ENCODE peak calls at places on chromosomes 4 and X, in four cellular contexts. O is cardiac muscle cell, I is neural progenitor cell, V is pancreas. F is an unnamed sample.

GRCh38 chrX:70527053-70527452 is 82.4 kb downstream of the DLG3 start:
- DNase-seq in O (no peak), I (no peak), V (no peak), F (no peak)

GRCh38 chrX:27890611-27891010 is 82.8 kb downstream of the MAGEB10 start:
- DNase-seq in O (peak; percentile 60), I (no peak), V (no peak), F (no peak)

GRCh38 chr4:118012142-118012541 is 22.1 kb upstream of the NDST3 start:
- DNase-seq in O (no peak), I (no peak), V (no peak), F (no peak)

GRCh38 chrX:29941292-29941691 is 274.1 kb upstream of the MAGEB2 start:
- DNase-seq in O (peak; percentile 60), I (no peak), V (no peak), F (no peak)

GRCh38 chr4:3524349-3524748 is 7.9 kb downstream of the LRPAP1 start:
- DNase-seq in O (no peak), I (no peak), V (peak; percentile 7), F (no peak)

GRCh38 chr4:146142768-146143167 is 32.8 kb upstream of the LSM6 start:
- DNase-seq in O (no peak), I (no peak), V (no peak), F (no peak)

GRCh38 chr4:38857354-38858096 is 908 bp upstream of the TLR6 start:
- DNase-seq in O (peak; percentile 84), I (no peak), V (no peak), F (peak; percentile 47)

GRCh38 chr4:117623321-117623720 is 411.0 kb upstream of the NDST3 start:
- DNase-seq in O (no peak), I (peak; percentile 4), V (no peak), F (no peak)

GRCh38 chrX:113384628-113385027 is 544.0 kb upstream of the AMOT start:
- DNase-seq in O (peak; percentile 87), I (no peak), V (no peak), F (peak; percentile 53)

GRCh38 chr4:2406406-2406805 is 12.0 kb downstream of the ZFYVE28 start:
- DNase-seq in O (no peak), I (peak; percentile 43), V (no peak), F (no peak)

GRCh38 chr4:1609901-1610790 is 74.0 kb downstream of the FAM53A start:
- DNase-seq in O (no peak), I (no peak), V (no peak), F (no peak)

GRCh38 chr4:155854597-155855226 is 11.4 kb downstream of the ASIC5 start:
- DNase-seq in O (peak; percentile 43), I (peak; percentile 77), V (no peak), F (no peak)

GRCh38 chrX:151977009-151977408 is 2.5 kb upstream of the GABRE start:
- DNase-seq in O (peak; percentile 61), I (no peak), V (no peak), F (no peak)

GRCh38 chr4:184400891-184401290 is 73.5 kb downstream of the IRF2 start:
- DNase-seq in O (no peak), I (no peak), V (no peak), F (no peak)
- H3K27ac ChIP-seq in O (no peak overlapping the region), I (peak overlapping the region; percentile 75), V (no peak overlapping the region), F (peak overlapping the region; percentile 63)

GRCh38 chrX:2694868-2695267 is 3.8 kb downstream of the CD99 start:
- DNase-seq in O (no peak), I (no peak), V (no peak), F (no peak)
- H3K27ac ChIP-seq in O (peak overlapping the region; percentile 62), I (no peak overlapping the region), V (no peak overlapping the region), F (peak overlapping the region; percentile 87)

DNA sequence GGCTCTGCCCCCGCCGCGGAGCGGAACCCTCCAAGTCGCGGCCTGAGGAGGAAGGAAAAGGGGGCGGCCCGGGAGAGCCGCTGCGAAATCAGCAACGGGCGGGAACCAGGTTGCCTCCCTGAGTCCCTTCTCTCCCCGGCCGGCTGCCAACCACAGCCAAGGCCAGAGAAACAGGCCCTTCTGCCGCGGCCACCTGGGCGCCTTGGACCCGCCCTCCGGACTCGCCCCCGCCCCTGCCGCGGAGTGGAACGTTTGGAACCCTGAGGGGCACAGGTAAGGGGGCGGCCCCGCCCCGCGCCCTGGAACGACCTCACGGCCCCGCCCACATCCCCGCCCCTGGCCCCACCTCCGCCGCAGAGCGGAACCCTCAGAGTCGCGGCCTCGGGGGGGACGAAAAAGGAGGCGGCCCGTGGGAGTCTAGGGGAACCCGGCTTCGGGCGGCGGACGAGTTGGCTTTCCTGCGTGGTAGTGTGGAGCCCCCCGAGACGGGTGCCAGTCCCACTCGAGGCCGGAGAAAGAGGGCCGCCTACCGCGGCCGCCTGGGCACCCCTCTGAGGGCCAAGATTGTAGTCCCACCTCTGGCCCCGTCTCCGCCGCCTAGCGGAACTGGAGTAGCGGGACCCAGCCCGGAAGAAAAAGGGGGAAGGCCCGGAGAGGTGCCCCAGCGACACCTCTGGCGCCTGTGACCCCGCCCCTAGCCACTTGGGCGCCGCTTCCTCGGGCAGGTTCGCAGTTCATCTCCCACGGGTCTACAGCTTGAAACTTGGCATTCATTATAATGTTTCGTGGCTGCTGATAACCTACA is 669 bp upstream of the PHKA2 start:
- DNase-seq in O (peak; percentile 77), I (peak; percentile 88), V (peak; percentile 90), F (peak; percentile 53)
- H3K27ac ChIP-seq in O (peak overlapping the region; percentile 82), I (no peak overlapping the region), V (peak overlapping the region; percentile 86), F (peak overlapping the region; percentile 90)

GRCh38 chr4:141078871-141079270 is 54.4 kb downstream of the RNF150 start:
- DNase-seq in O (peak; percentile 22), I (no peak), V (no peak), F (no peak)

GRCh38 chr4:141079393-141079930 is 53.8 kb downstream of the RNF150 start:
- DNase-seq in O (no peak), I (no peak), V (no peak), F (no peak)

GRCh38 chr4:141080668-141081067 is 52.6 kb downstream of the RNF150 start:
- DNase-seq in O (no peak), I (no peak), V (no peak), F (no peak)

GRCh38 chr4:141077611-141078225 is 55.6 kb downstream of the RNF150 start:
- DNase-seq in O (no peak), I (no peak), V (no peak), F (no peak)

GRCh38 chr4:141081921-141082381 is 51.3 kb downstream of the RNF150 start:
- DNase-seq in O (no peak), I (no peak), V (no peak), F (no peak)
- H3K27ac ChIP-seq in O (no peak overlapping the region), I (no peak overlapping the region), V (no peak overlapping the region), F (no peak overlapping the region)

GRCh38 chr4:184150102-184150839 is 67.4 kb downstream of the ENPP6 start:
- DNase-seq in O (no peak), I (no peak), V (no peak), F (no peak)

GRCh38 chr4:184157322-184157721 is 60.4 kb downstream of the ENPP6 start:
- DNase-seq in O (no peak), I (no peak), V (no peak), F (no peak)

GRCh38 chr4:184153781-184154542 is 63.7 kb downstream of the ENPP6 start:
- DNase-seq in O (no peak), I (no peak), V (no peak), F (no peak)

GRCh38 chr4:184151988-184152485 is 65.6 kb downstream of the ENPP6 start:
- DNase-seq in O (no peak), I (no peak), V (no peak), F (no peak)

GRCh38 chr4:184156169-184156568 is 61.5 kb downstream of the ENPP6 start:
- DNase-seq in O (no peak), I (no peak), V (no peak), F (no peak)
- H3K27ac ChIP-seq in O (no peak overlapping the region), I (no peak overlapping the region), V (no peak overlapping the region), F (no peak overlapping the region)

DNA sequence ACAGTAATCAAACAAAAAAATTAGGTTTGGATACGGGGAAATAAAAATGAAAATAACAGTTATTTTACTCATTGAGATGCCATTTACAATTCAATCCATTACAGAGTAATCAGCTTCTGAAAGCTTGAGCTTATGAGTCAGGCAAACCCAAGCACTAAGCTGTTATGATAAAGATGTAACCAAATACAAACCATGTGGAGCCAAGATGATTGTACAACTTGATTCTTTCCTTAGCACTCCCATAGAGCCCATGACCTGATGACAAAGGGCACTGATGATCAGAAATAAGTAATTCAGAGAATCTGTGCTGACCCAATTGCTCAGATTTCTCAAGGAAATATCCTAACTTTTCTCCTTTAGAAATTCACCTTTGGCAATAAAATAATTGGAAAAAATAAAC is 40.5 kb upstream of the PRKG2 start:
- DNase-seq in O (peak; percentile 69), I (no peak), V (no peak), F (no peak)
- H3K27ac ChIP-seq in O (no peak overlapping the region), I (no peak overlapping the region), V (no peak overlapping the region), F (no peak overlapping the region)

GRCh38 chr4:85728471-85728870 is 253.5 kb downstream of the ARHGAP24 start:
- DNase-seq in O (no peak), I (no peak), V (no peak), F (no peak)

GRCh38 chr4:85724801-85725548 is 250.0 kb downstream of the ARHGAP24 start:
- DNase-seq in O (peak; percentile 58), I (no peak), V (no peak), F (no peak)

GRCh38 chr4:85725727-85726170 is 250.8 kb downstream of the ARHGAP24 start:
- DNase-seq in O (peak; percentile 62), I (no peak), V (peak; percentile 85), F (no peak)

GRCh38 chr4:85722806-85723205 is 247.9 kb downstream of the ARHGAP24 start:
- DNase-seq in O (no peak), I (no peak), V (no peak), F (no peak)

GRCh38 chr4:85726555-85726954 is 251.6 kb downstream of the ARHGAP24 start:
- DNase-seq in O (no peak), I (no peak), V (no peak), F (no peak)
- H3K27ac ChIP-seq in O (no peak overlapping the region), I (no peak overlapping the region), V (no peak overlapping the region), F (no peak overlapping the region)